ENCODE peak calls at places on chromosome 4, in seven cellular contexts. R, T, L, O, X, V and E are unnamed samples.

GRCh38 chr4:100362363-100362762 is 155.5 kb downstream of the EMCN start:
- DNase-seq in R (no peak), T (no peak), L (no peak), O (no peak), X (no peak), V (no peak), E (no peak)

GRCh38 chr4:82561745-82562552 is at the start of gene TMEM150C:
- DNase-seq in R (peak), T (no peak), L (no peak), O (peak), X (no peak), V (no peak), E (peak)

GRCh38 chr4:75243570-75243969 is 270.6 kb downstream of the RCHY1 start:
- DNase-seq in R (no peak), T (no peak), L (no peak), O (no peak), X (no peak), V (no peak), E (no peak)

GRCh38 chr4:181646864-181647263 is 596.3 kb upstream of the TENM3 start:
- DNase-seq in R (no peak), T (no peak), L (no peak), O (no peak), X (no peak), V (no peak), E (no peak)

GRCh38 chr4:74608151-74608949 is 163.4 kb downstream of the AREG start:
- DNase-seq in R (no peak), T (peak), L (no peak), O (no peak), X (no peak), V (no peak), E (peak)

GRCh38 chr4:124481123-124481522 is 231.4 kb downstream of the ANKRD50 start:
- DNase-seq in R (no peak), T (no peak), L (no peak), O (no peak), X (no peak), V (no peak), E (no peak)

GRCh38 chr4:156794863-156795262 is 176.7 kb downstream of the PDGFC start:
- DNase-seq in R (no peak), T (no peak), L (no peak), O (no peak), X (no peak), V (no peak), E (no peak)

GRCh38 chr4:73609688-73610087 is 10.5 kb downstream of the RASSF6 start:
- DNase-seq in R (no peak), T (no peak), L (no peak), O (no peak), X (no peak), V (no peak), E (peak)

GRCh38 chr4:54794033-54794432 is 136.3 kb downstream of the KIT start:
- DNase-seq in R (no peak), T (no peak), L (no peak), O (no peak), X (no peak), V (no peak), E (no peak)

GRCh38 chr4:76714226-76714625 is 183.7 kb downstream of the SOWAHB start:
- DNase-seq in R (no peak), T (no peak), L (no peak), O (no peak), X (no peak), V (no peak), E (no peak)

GRCh38 chr4:38663021-38663800 is 788 bp upstream of the KLF3 start:
- DNase-seq in R (no peak), T (no peak), L (no peak), O (peak), X (peak), V (peak), E (peak)

GRCh38 chr4:24002641-24002966 is 112.8 kb upstream of the PPARGC1A start:
- DNase-seq in R (no peak), T (no peak), L (no peak), O (no peak), X (no peak), V (no peak), E (no peak)